ENCODE peak calls at places on chromosomes 16 and 17, in five cellular contexts. P, H, I, E and C are unnamed samples.

GRCh38 chr17:42155614-42156045 is 841 bp upstream of the RAB5C start:
- DNase-seq in P (no peak), H (no peak), I (no peak), E (no peak), C (no peak)

GRCh38 chr17:76390003-76390421 is 5.6 kb downstream of the SPHK1 start:
- DNase-seq in P (no peak), H (no peak), I (no peak), E (no peak), C (no peak)

GRCh38 chr16:70689035-70689969 is 3.4 kb upstream of the MTSS2 start:
- DNase-seq in P (no peak), H (peak; percentile 79), I (no peak), E (no peak), C (peak; percentile 86)

GRCh38 chr16:28923652-28924398 is 1.2 kb downstream of the RABEP2 start:
- DNase-seq in P (no peak), H (no peak), I (no peak), E (peak; percentile 39), C (no peak)

GRCh38 chr16:19694989-19695388 is 23.0 kb downstream of the KNOP1 start:
- DNase-seq in P (no peak), H (no peak), I (no peak), E (no peak), C (no peak)

GRCh38 chr16:66979011-66979717 is 9.2 kb upstream of the CES4A start:
- DNase-seq in P (no peak), H (peak; percentile 85), I (no peak), E (no peak), C (peak; percentile 78)

GRCh38 chr16:3364774-3365427 is 9.2 kb downstream of the OR2C1 start:
- DNase-seq in P (peak; percentile 98), H (peak; percentile 93), I (peak; percentile 73), E (peak; percentile 97), C (peak; percentile 88)

GRCh38 chr16:70698901-70699300 is 13.0 kb upstream of the MTSS2 start:
- DNase-seq in P (no peak), H (no peak), I (no peak), E (no peak), C (no peak)

GRCh38 chr17:44170499-44171201 is at the start of gene ASB16:
- DNase-seq in P (no peak), H (no peak), I (no peak), E (peak; percentile 8), C (no peak)

GRCh38 chr17:59764292-59764741 is 56.9 kb downstream of the VMP1 start:
- DNase-seq in P (no peak), H (no peak), I (no peak), E (no peak), C (no peak)

GRCh38 chr17:49548506-49549310 is 27.0 kb upstream of the NXPH3 start:
- DNase-seq in P (no peak), H (no peak), I (no peak), E (no peak), C (no peak)

GRCh38 chr16:695355-696089 is 5.3 kb upstream of the WDR24 start:
- DNase-seq in P (no peak), H (no peak), I (peak; percentile 69), E (peak; percentile 97), C (no peak)

GRCh38 chr17:63099420-63099819 is 133.4 kb downstream of the TANC2 start:
- DNase-seq in P (no peak), H (no peak), I (no peak), E (peak; percentile 60), C (no peak)

GRCh38 chr17:30217054-30217453 is 18.4 kb downstream of the SLC6A4 start:
- DNase-seq in P (no peak), H (no peak), I (no peak), E (no peak), C (no peak)

GRCh38 chr16:66486773-66487579 is 59.9 kb downstream of the BEAN1 start:
- DNase-seq in P (no peak), H (peak; percentile 78), I (no peak), E (no peak), C (peak; percentile 89)

GRCh38 chr17:75087558-75088453 is at the start of gene SLC16A5:
- DNase-seq in P (peak; percentile 94), H (peak; percentile 92), I (peak; percentile 33), E (no peak), C (peak; percentile 86)

GRCh38 chr17:47934856-47935255 is 6.5 kb upstream of the PNPO start:
- DNase-seq in P (no peak), H (peak; percentile 10), I (no peak), E (peak; percentile 54), C (no peak)

GRCh38 chr16:50884066-50884860 is 142.4 kb downstream of the CYLD start:
- DNase-seq in P (peak; percentile 5), H (no peak), I (peak; percentile 53), E (no peak), C (no peak)

GRCh38 chr16:86517652-86518258 is 7.4 kb downstream of the FOXF1 start:
- DNase-seq in P (peak; percentile 67), H (peak; percentile 85), I (no peak), E (peak; percentile 18), C (peak; percentile 48)

GRCh38 chr17:37821025-37821713 is 76.3 kb upstream of the HNF1B start:
- DNase-seq in P (no peak), H (no peak), I (no peak), E (no peak), C (no peak)

GRCh38 chr16:50263940-50264929 is 2.1 kb upstream of the ADCY7 start:
- DNase-seq in P (peak; percentile 22), H (no peak), I (no peak), E (peak; percentile 36), C (no peak)

GRCh38 chr16:85398688-85399582 is 214.2 kb upstream of the GSE1 start:
- DNase-seq in P (no peak), H (no peak), I (no peak), E (no peak), C (no peak)

GRCh38 chr17:4165301-4166010 is 22.5 kb downstream of the CYB5D2 start:
- DNase-seq in P (no peak), H (no peak), I (no peak), E (no peak), C (no peak)

GRCh38 chr16:25198021-25198420 is 18.7 kb upstream of the AQP8 start:
- DNase-seq in P (no peak), H (no peak), I (no peak), E (no peak), C (no peak)

GRCh38 chr17:33151565-33151964 is 141.5 kb downstream of the ASIC2 start:
- DNase-seq in P (no peak), H (no peak), I (no peak), E (no peak), C (no peak)

GRCh38 chr16:85888405-85889331 is 10.3 kb upstream of the IRF8 start:
- DNase-seq in P (no peak), H (no peak), I (no peak), E (peak; percentile 11), C (no peak)

GRCh38 chr16:77157773-77158172 is 33.2 kb upstream of the MON1B start:
- DNase-seq in P (no peak), H (no peak), I (no peak), E (no peak), C (no peak)

GRCh38 chr17:59547131-59547915 is 18.1 kb upstream of the DHX40 start:
- DNase-seq in P (no peak), H (no peak), I (no peak), E (peak; percentile 78), C (no peak)

GRCh38 chr17:75778861-75779249 is 5.8 kb upstream of the UNK start:
- DNase-seq in P (no peak), H (no peak), I (peak; percentile 72), E (peak; percentile 73), C (no peak)

GRCh38 chr17:333626-334396 is 18.8 kb downstream of the RPH3AL start:
- DNase-seq in P (no peak), H (peak; percentile 85), I (no peak), E (no peak), C (peak; percentile 83)